ENCODE peak calls at places on chromosome 14, in nine cellular contexts. R is EL; I is GM13977; D is GM03348; F is kidney tubule cell; C is astrocyte of the spinal cord; K is sciatic nerve; W is activated naive CD4-positive, alpha-beta T cell treated with anti-CD3 and anti-CD28 coated beads for 36 hours; E is ACHN. N is an unnamed sample.

GRCh38 chr14:32192712-32193373 is 9.0 kb upstream of the RNU6-7 start:
- DNase-seq in C (no peak), E (no peak), K (no peak), R (no peak), F (no peak), D (no peak), W (peak; percentile 23), I (no peak), N (no peak)

GRCh38 chr14:90995785-90996184 is 64.7 kb downstream of the RPS6KA5 start:
- DNase-seq in R (no peak), F (no peak), D (no peak), W (no peak), K (no peak), C (no peak), E (no peak), I (no peak), N (no peak)

GRCh38 chr14:88379706-88380343 is 5.6 kb upstream of the SPATA7 start:
- DNase-seq in K (no peak), D (no peak), I (no peak), W (no peak), E (no peak), F (no peak), R (no peak), C (no peak), N (no peak)

GRCh38 chr14:31297701-31298344 is 90.2 kb upstream of the HECTD1 start:
- DNase-seq in R (no peak), D (peak; percentile 21), I (peak; percentile 15), K (no peak), E (no peak), F (peak; percentile 28), C (peak; percentile 41), W (no peak), N (no peak)

GRCh38 chr14:95814363-95815225 is 62.0 kb upstream of the TUNAR start:
- DNase-seq in C (no peak), W (no peak), D (no peak), R (no peak), I (no peak), E (no peak), K (no peak), F (no peak), N (no peak)

GRCh38 chr14:24367506-24368214 is at the start of gene NFATC4:
- DNase-seq in E (no peak), W (peak; percentile 31), F (peak; percentile 70), K (peak; percentile 87), R (peak; percentile 97), I (peak; percentile 79), C (peak; percentile 94), D (peak; percentile 96), N (peak; percentile 76)

GRCh38 chr14:91367173-91368171 is 50.1 kb downstream of the CCDC88C start:
- DNase-seq in W (peak; percentile 83), C (peak; percentile 90), I (peak; percentile 86), F (peak; percentile 87), K (no peak), E (peak; percentile 95), D (no peak), R (peak; percentile 29), N (peak; percentile 87)

GRCh38 chr14:85175556-85175955 is 354.4 kb upstream of the FLRT2 start:
- DNase-seq in E (no peak), K (no peak), D (peak; percentile 53), C (no peak), W (no peak), I (no peak), R (peak; percentile 5), F (no peak), N (no peak)

GRCh38 chr14:101334656-101335055 is 226.6 kb upstream of the DIO3 start:
- DNase-seq in I (no peak), E (no peak), C (no peak), W (no peak), R (no peak), F (no peak), K (no peak), D (no peak), N (no peak)

GRCh38 chr14:73227812-73228781 is 9.2 kb upstream of the PAPLN start:
- DNase-seq in R (peak; percentile 91), K (no peak), I (no peak), W (no peak), C (peak; percentile 92), E (peak; percentile 93), D (peak; percentile 91), F (peak; percentile 98), N (no peak)

GRCh38 chr14:94143239-94143638 is 13.8 kb upstream of the IFI27L2 start:
- DNase-seq in K (no peak), I (no peak), R (peak; percentile 15), F (no peak), D (no peak), C (no peak), W (peak; percentile 36), E (peak; percentile 33), N (no peak)

GRCh38 chr14:91311284-91311662 is 66.8 kb upstream of the GPR68 start:
- DNase-seq in E (no peak), K (no peak), W (peak; percentile 57), I (no peak), D (no peak), R (no peak), C (no peak), F (no peak), N (no peak)

GRCh38 chr14:37343307-37344094 is 145.8 kb downstream of the MIPOL1 start:
- DNase-seq in F (no peak), D (peak; percentile 8), K (no peak), E (no peak), I (no peak), R (no peak), W (no peak), C (peak; percentile 16), N (no peak)

GRCh38 chr14:101843665-101844064 is 82.2 kb downstream of the PPP2R5C start:
- DNase-seq in W (peak; percentile 80), R (no peak), F (no peak), I (peak; percentile 55), D (no peak), E (no peak), C (no peak), K (no peak), N (peak; percentile 81)

GRCh38 chr14:50599700-50600444 is 39.9 kb downstream of the ATL1 start:
- DNase-seq in E (peak; percentile 45), W (no peak), K (no peak), C (peak; percentile 63), F (peak; percentile 51), I (peak; percentile 18), R (peak; percentile 57), D (peak; percentile 44), N (no peak)

GRCh38 chr14:99971087-99971928 is 93.9 kb upstream of the EVL start:
- DNase-seq in F (peak; percentile 86), I (peak; percentile 88), D (peak; percentile 96), K (peak; percentile 87), C (peak; percentile 83), W (peak; percentile 86), E (peak; percentile 81), R (peak; percentile 81), N (peak; percentile 87)

GRCh38 chr14:69713127-69713800 is 53.7 kb upstream of the SRSF5 start:
- DNase-seq in R (no peak), K (no peak), F (no peak), W (no peak), I (no peak), D (no peak), C (no peak), E (no peak), N (no peak)

GRCh38 chr14:61462566-61463195 is 141.3 kb downstream of the PRKCH start:
- DNase-seq in I (no peak), D (peak; percentile 37), W (no peak), K (no peak), E (no peak), F (peak; percentile 50), C (peak; percentile 83), R (peak; percentile 82), N (no peak)

GRCh38 chr14:77099425-77100167 is 1.5 kb downstream of the CIPC start:
- DNase-seq in E (no peak), I (no peak), F (peak; percentile 63), K (no peak), D (peak; percentile 51), C (peak; percentile 71), W (no peak), R (peak; percentile 74), N (no peak)

GRCh38 chr14:61889914-61890351 is 127.7 kb downstream of the SNAPC1 start:
- DNase-seq in K (no peak), E (no peak), R (no peak), F (no peak), W (peak; percentile 55), D (no peak), I (peak; percentile 62), C (no peak), N (peak; percentile 82)

GRCh38 chr14:101224356-101225115 is 321.0 kb upstream of the RTL1 start:
- DNase-seq in K (peak; percentile 42), F (no peak), E (no peak), D (no peak), C (no peak), W (no peak), I (no peak), R (no peak), N (no peak)

GRCh38 chr14:96624661-96625435 is 122.7 kb downstream of the PAPOLA start:
- DNase-seq in F (no peak), K (peak; percentile 37), D (peak; percentile 28), I (no peak), C (no peak), E (no peak), W (no peak), R (no peak), N (no peak)

GRCh38 chr14:64746298-64747250 is 42.4 kb downstream of the PLEKHG3 start:
- DNase-seq in F (peak; percentile 66), D (peak; percentile 29), R (no peak), C (peak; percentile 30), I (no peak), K (no peak), E (no peak), W (no peak), N (no peak)

GRCh38 chr14:102554835-102555819 is 37.3 kb upstream of the RCOR1 start:
- DNase-seq in D (peak; percentile 67), R (peak; percentile 71), K (peak; percentile 70), C (no peak), I (peak; percentile 84), W (peak; percentile 56), F (peak; percentile 33), E (peak; percentile 50), N (peak; percentile 64)

GRCh38 chr14:91963465-91963864 is 16.0 kb upstream of the FBLN5 start:
- DNase-seq in K (no peak), I (no peak), R (no peak), C (peak; percentile 55), F (no peak), W (no peak), D (no peak), E (no peak), N (no peak)

GRCh38 chr14:100772607-100773165 is 46.0 kb downstream of the DLK1 start:
- DNase-seq in F (no peak), I (no peak), K (no peak), E (no peak), W (no peak), R (no peak), C (no peak), D (no peak), N (no peak)

GRCh38 chr14:68167019-68167716 is 347.6 kb downstream of the RAD51B start:
- DNase-seq in K (no peak), R (no peak), E (no peak), C (no peak), W (no peak), D (no peak), I (no peak), F (no peak), N (no peak)

GRCh38 chr14:49139593-49139992 is 446.6 kb downstream of the RPS29 start:
- DNase-seq in C (no peak), E (no peak), W (no peak), R (no peak), D (no peak), F (no peak), I (no peak), K (no peak), N (no peak)

GRCh38 chr14:57519051-57519450 is 25.4 kb upstream of the CCDC198 start:
- DNase-seq in R (no peak), D (no peak), K (no peak), I (no peak), C (no peak), W (no peak), F (no peak), E (no peak), N (no peak)

GRCh38 chr14:24938593-24938992 is 111.4 kb downstream of the STXBP6 start:
- DNase-seq in C (no peak), D (no peak), W (no peak), R (peak; percentile 41), I (no peak), K (no peak), F (no peak), E (no peak), N (no peak)

GRCh38 chr14:99936738-99937474 is 128.3 kb upstream of the EVL start:
- DNase-seq in C (no peak), W (no peak), E (no peak), D (no peak), F (no peak), K (no peak), I (peak; percentile 71), R (no peak), N (no peak)

N was measured in germinal center.